ENCODE peak calls at places on chromosome 13, in six cellular contexts. W is Peyer's patch, A is esophagus squamous epithelium, M is cardiac fibroblast, J is A549, H is HepG2. O is an unnamed sample.

GRCh38 chr13:26378116-26378515 is 124.2 kb downstream of the CDK8 start:
- DNase-seq in M (no peak), J (no peak), A (no peak), W (no peak), H (no peak), O (no peak)

GRCh38 chr13:57946361-57946760 is 314.8 kb downstream of the PCDH17 start:
- DNase-seq in J (no peak), H (no peak), W (no peak), A (no peak), M (peak; percentile 2), O (no peak)

GRCh38 chr13:94712287-94712811 is at the start of gene SOX21:
- DNase-seq in M (no peak), W (no peak), H (no peak), J (peak; percentile 48), A (no peak), O (peak; percentile 33)

GRCh38 chr13:35908221-35908620 is 223.0 kb downstream of the DCLK1 start:
- DNase-seq in H (no peak), A (no peak), M (no peak), J (no peak), W (no peak), O (no peak)

GRCh38 chr13:98454389-98454881 is 122.5 kb downstream of the STK24 start:
- DNase-seq in H (peak; percentile 41), A (no peak), J (peak; percentile 19), W (no peak), M (peak; percentile 90), O (peak; percentile 54)

GRCh38 chr13:21637296-21637695 is 33.3 kb upstream of the MICU2 start:
- DNase-seq in W (peak; percentile 89), M (peak; percentile 72), J (peak; percentile 66), A (no peak), H (peak; percentile 50), O (peak; percentile 99)

GRCh38 chr13:36344173-36344572 is 2.0 kb downstream of the SPART start:
- DNase-seq in M (peak; percentile 74), H (no peak), W (no peak), A (no peak), J (peak; percentile 26), O (peak; percentile 64)

GRCh38 chr13:80010846-80011245 is 330.1 kb downstream of the SPRY2 start:
- DNase-seq in M (no peak), J (no peak), W (no peak), H (no peak), A (no peak), O (no peak)

GRCh38 chr13:45162821-45163220 is 38.0 kb downstream of the KCTD4 start:
- DNase-seq in J (peak; percentile 51), W (no peak), A (no peak), H (no peak), M (peak; percentile 92), O (peak; percentile 88)

GRCh38 chr13:30222253-30222652 is 85.1 kb downstream of the KATNAL1 start:
- DNase-seq in H (no peak), J (no peak), M (peak; percentile 44), W (no peak), A (no peak), O (no peak)

GRCh38 chr13:96819375-96819774 is 174.9 kb downstream of the OXGR1 start:
- DNase-seq in H (no peak), M (no peak), W (no peak), A (no peak), J (no peak), O (no peak)

GRCh38 chr13:96816261-96816660 is 178.0 kb downstream of the OXGR1 start:
- DNase-seq in M (peak; percentile 92), A (no peak), H (no peak), J (no peak), W (no peak), O (no peak)

GRCh38 chr13:96817336-96817941 is 176.8 kb downstream of the OXGR1 start:
- DNase-seq in M (peak; percentile 66), J (peak; percentile 8), W (no peak), H (peak; percentile 6), A (no peak), O (peak; percentile 34)

GRCh38 chr13:96821381-96821780 is 172.9 kb downstream of the OXGR1 start:
- DNase-seq in M (peak; percentile 71), W (no peak), J (no peak), H (no peak), A (no peak), O (peak; percentile 41)

GRCh38 chr13:96816874-96817273 is 177.4 kb downstream of the OXGR1 start:
- DNase-seq in M (no peak), J (no peak), W (no peak), H (no peak), A (no peak), O (no peak)
- H3K4me3 ChIP-seq in M (no peak overlapping the region), J (no peak overlapping the region), W (no peak overlapping the region), H (no peak overlapping the region), A (no peak overlapping the region), O (no peak overlapping the region)

DNA sequence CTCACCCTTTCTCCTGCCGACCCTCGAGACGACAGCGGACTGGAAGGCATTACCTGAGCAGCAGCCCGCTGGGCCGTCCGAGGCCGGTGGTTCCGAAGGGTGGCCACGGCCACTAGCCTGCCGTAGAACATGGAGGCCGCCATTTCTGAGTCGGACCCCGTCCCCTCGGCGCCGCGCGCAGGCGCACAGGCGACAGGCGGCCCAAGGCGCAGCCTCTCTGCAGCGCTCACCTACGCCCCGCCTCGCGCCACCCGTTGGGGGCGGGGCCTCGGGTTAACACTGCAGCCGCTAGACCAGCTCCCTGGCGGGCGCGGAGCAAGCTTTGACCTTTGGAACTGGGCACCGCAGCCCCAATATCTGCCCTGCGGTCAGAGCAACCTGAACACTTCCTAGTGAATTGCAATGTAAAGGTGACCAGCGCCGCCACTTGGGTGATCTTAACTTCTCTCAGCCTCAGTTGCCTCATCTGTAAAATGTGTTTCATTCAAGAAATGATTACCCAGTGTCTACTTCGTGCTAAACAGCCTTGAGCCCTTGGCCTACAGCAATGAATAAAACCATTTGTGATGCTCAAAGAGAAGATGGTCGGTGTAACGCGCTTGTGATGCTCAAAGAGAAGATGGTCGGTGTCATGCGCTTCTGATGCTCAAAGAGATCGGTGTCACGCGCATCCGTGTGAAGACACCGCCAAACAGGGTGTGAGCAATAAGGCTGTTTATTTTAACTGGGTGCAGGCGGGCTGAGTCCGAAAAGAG is at the start of gene SUCLA2:
- DNase-seq in W (peak; percentile 94), M (peak; percentile 89), J (peak; percentile 87), H (peak; percentile 92), A (peak; percentile 52), O (peak; percentile 92)
- TF ChIP-seq CTCF in W (no peak), M (no peak), J (no peak), H (peak; percentile 52), A (no peak), O (no peak)

DNA sequence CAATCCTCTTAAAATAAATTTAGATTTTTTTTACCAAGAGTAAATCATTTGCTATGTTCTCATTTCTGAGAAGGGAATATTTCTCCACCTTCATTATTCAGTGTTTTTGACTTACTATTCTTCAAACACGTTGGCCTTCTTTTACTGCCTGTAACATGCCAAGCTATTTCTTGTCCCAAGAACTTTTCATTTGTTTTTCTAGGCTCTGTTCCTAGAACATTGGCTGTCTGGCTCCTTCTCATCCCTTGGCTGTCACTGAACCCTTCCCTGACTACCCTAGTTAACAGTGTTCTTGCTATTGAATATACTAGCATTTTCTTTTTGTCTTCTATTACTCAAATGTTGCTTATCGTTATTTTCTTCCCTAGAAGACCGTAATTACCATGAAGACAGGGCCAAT is 248.1 kb downstream of the ITGBL1 start:
- DNase-seq in M (peak; percentile 78), J (no peak), H (no peak), A (no peak), W (no peak), O (no peak)
- H3K4me3 ChIP-seq in M (no peak overlapping the region), J (no peak overlapping the region), H (no peak overlapping the region), A (no peak overlapping the region), W (no peak overlapping the region), O (no peak overlapping the region)

GRCh38 chr13:27826379-27827353 is 34.4 kb downstream of the GSX1 start:
- DNase-seq in A (no peak), M (peak; percentile 92), J (peak; percentile 86), H (peak; percentile 66), W (peak; percentile 90), O (peak; percentile 87)

GRCh38 chr13:27834095-27834494 is 41.8 kb downstream of the GSX1 start:
- DNase-seq in M (no peak), H (no peak), A (no peak), J (no peak), W (no peak), O (no peak)

GRCh38 chr13:27827646-27828045 is 35.4 kb downstream of the GSX1 start:
- DNase-seq in M (no peak), H (no peak), A (no peak), J (no peak), W (no peak), O (no peak)

GRCh38 chr13:27833206-27833605 is 40.9 kb downstream of the GSX1 start:
- DNase-seq in H (no peak), M (no peak), W (no peak), A (no peak), J (no peak), O (no peak)

DNA sequence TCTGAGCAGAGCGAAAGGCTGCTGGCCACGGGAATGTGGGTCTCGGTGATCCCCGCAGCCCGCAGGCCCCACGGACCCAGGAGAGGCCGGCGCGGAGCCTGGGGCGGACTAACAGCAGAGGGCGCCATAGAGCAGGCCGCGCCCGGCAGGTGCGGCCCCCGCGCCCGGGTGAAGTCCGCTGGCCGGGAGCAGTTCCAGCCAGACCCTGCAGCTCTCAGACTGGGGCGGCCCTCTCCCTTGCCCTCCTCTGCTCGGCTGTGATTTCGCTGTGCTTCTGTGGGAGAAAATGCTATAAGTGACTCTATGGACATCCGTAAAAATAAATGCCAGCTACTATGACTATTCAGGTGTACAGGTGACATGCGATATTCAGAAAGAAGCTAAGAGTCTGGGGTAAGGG is 37.7 kb downstream of the GSX1 start:
- DNase-seq in H (no peak), M (peak; percentile 27), J (peak; percentile 35), A (no peak), W (peak; percentile 73), O (peak; percentile 34)
- TF ChIP-seq CTCF in H (peak; percentile 93), M (peak; percentile 77), J (peak; percentile 76), A (peak; percentile 84), W (peak; percentile 96), O (peak; percentile 59)

GRCh38 chr13:110305001-110305400 is 2.0 kb downstream of the COL4A1 start:
- DNase-seq in A (no peak), J (no peak), M (peak; percentile 42), H (no peak), W (no peak), O (no peak)

GRCh38 chr13:110304256-110304655 is 2.7 kb downstream of the COL4A1 start:
- DNase-seq in W (no peak), A (no peak), H (no peak), J (no peak), M (peak; percentile 88), O (peak; percentile 29)

GRCh38 chr13:110302986-110303385 is 4.0 kb downstream of the COL4A1 start:
- DNase-seq in M (no peak), J (no peak), A (no peak), H (no peak), W (no peak), O (no peak)

GRCh38 chr13:110302154-110302553 is 4.8 kb downstream of the COL4A1 start:
- DNase-seq in J (no peak), H (no peak), A (no peak), M (no peak), W (peak; percentile 34), O (no peak)

DNA sequence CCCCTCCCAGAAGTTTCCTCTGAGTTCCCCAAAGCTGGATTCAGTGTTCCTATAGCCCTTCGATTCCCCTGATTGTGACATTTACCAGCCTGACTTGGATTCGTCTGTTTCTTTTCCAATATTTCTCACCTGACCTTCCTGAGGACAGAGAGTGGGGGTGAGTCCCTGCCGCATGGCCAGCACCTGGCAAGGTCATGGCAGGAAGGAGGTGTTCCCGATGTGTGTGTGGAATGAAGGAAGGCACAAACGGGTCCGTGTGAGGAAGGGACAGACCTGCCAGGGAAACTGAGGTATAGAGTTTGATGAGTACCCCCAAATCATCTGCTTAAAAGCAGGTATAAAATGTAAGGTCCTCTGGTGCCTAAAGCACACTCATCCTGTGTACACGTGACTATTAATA is 3.3 kb downstream of the COL4A1 start:
- DNase-seq in W (no peak), H (no peak), M (no peak), J (no peak), A (no peak), O (no peak)
- H3K4me3 ChIP-seq in W (no peak overlapping the region), H (no peak overlapping the region), M (no peak overlapping the region), J (no peak overlapping the region), A (peak overlapping the region; percentile 74), O (no peak overlapping the region)